ENCODE peak calls at places on chromosomes 5 and 9, in six cellular contexts. H, J, C, L, B and P are unnamed samples.
A peak's percentile ranks its signal among the peaks of the same experiment; 100 is the strongest.

GRCh38 chr5:61322738-61323429 is 9.2 kb upstream of the ZSWIM6 start:
- DNase-seq in H (no peak), L (no peak), C (no peak), B (no peak), J (peak; percentile 54), P (no peak)

GRCh38 chr5:36944607-36945225 is 68.1 kb downstream of the NIPBL start:
- DNase-seq in L (peak; percentile 58), H (no peak), C (no peak), B (no peak), J (no peak), P (peak; percentile 69)

GRCh38 chr9:112051812-112052211 is 123.3 kb downstream of the SUSD1 start:
- DNase-seq in L (no peak), J (no peak), C (no peak), H (no peak), B (no peak), P (no peak)

GRCh38 chr9:14831661-14832060 is 78.6 kb downstream of the FREM1 start:
- DNase-seq in L (no peak), H (no peak), B (no peak), C (no peak), J (no peak), P (no peak)

GRCh38 chr5:12322042-12322441 is 417.8 kb upstream of the CTNND2 start:
- DNase-seq in L (no peak), C (no peak), J (no peak), B (no peak), H (no peak), P (no peak)

GRCh38 chr9:34121996-34122395 is 4.5 kb downstream of the DCAF12 start:
- DNase-seq in C (no peak), J (no peak), L (no peak), B (no peak), H (no peak), P (no peak)

GRCh38 chr5:27125856-27126255 is 87.5 kb upstream of the CDH9 start:
- DNase-seq in B (no peak), J (no peak), H (no peak), C (no peak), L (peak; percentile 3), P (no peak)

GRCh38 chr9:72139233-72139632 is 10.0 kb upstream of the GDA start:
- DNase-seq in C (no peak), J (no peak), B (no peak), L (no peak), H (no peak), P (no peak)

GRCh38 chr5:170475269-170476000 is 28.4 kb upstream of the KCNIP1 start:
- DNase-seq in J (no peak), L (no peak), B (no peak), C (no peak), H (no peak), P (no peak)

GRCh38 chr5:115586525-115587146 is 15.6 kb downstream of the TICAM2 start:
- DNase-seq in L (peak; percentile 29), J (no peak), B (no peak), C (no peak), H (no peak), P (peak; percentile 55)

GRCh38 chr5:125209650-125210049 is 463.2 kb upstream of the ZNF608 start:
- DNase-seq in J (peak; percentile 62), C (no peak), B (peak; percentile 82), L (no peak), H (no peak), P (peak; percentile 73)

GRCh38 chr5:149473441-149473840 is 77.8 kb downstream of the CSNK1A1 start:
- DNase-seq in J (no peak), C (no peak), L (no peak), H (no peak), B (peak; percentile 38), P (no peak)

GRCh38 chr9:109278848-109279247 is 42.0 kb downstream of the EPB41L4B start:
- DNase-seq in L (no peak), H (no peak), C (no peak), B (no peak), J (no peak), P (no peak)

GRCh38 chr5:62596096-62596495 is 17.5 kb downstream of the LRRC70 start:
- DNase-seq in L (no peak), B (no peak), H (no peak), C (no peak), J (no peak), P (peak; percentile 7)

GRCh38 chr9:124792976-124793594 is 16.2 kb downstream of the OLFML2A start:
- DNase-seq in C (no peak), B (peak; percentile 76), L (no peak), H (no peak), J (no peak), P (peak; percentile 80)

GRCh38 chr5:87120518-87121314 is 147.0 kb upstream of the RASA1 start:
- DNase-seq in J (no peak), B (no peak), C (no peak), H (no peak), L (no peak), P (peak; percentile 81)

GRCh38 chr5:51345106-51345505 is 38.1 kb upstream of the ISL1 start:
- DNase-seq in C (no peak), H (no peak), J (no peak), B (no peak), L (no peak), P (no peak)

GRCh38 chr9:82490019-82490499 is 501.5 kb downstream of the SPATA31D1 start:
- DNase-seq in J (no peak), C (no peak), L (no peak), B (no peak), H (no peak), P (peak; percentile 66)

GRCh38 chr5:138623053-138623452 is 47.9 kb upstream of the HSPA9 start:
- DNase-seq in L (no peak), H (no peak), B (no peak), J (no peak), C (no peak), P (no peak)

GRCh38 chr9:68704804-68705635 is at the start of gene PIP5K1B:
- DNase-seq in H (no peak), J (peak; percentile 66), B (peak; percentile 83), C (no peak), L (peak; percentile 87), P (peak; percentile 84)

GRCh38 chr5:2523180-2523579 is 228.3 kb downstream of the IRX2 start:
- DNase-seq in J (no peak), H (no peak), C (no peak), L (no peak), B (peak; percentile 15), P (no peak)

GRCh38 chr5:89313804-89314588 is 431.0 kb upstream of the MEF2C start:
- DNase-seq in H (no peak), J (no peak), C (no peak), B (no peak), L (peak; percentile 62), P (peak; percentile 51)

GRCh38 chr9:116151966-116152381 is 1.6 kb upstream of the PAPPA start:
- DNase-seq in J (no peak), L (no peak), C (no peak), H (no peak), B (no peak), P (peak; percentile 42)

GRCh38 chr9:31188496-31188895 is 1195.9 kb upstream of the ACO1 start:
- DNase-seq in B (no peak), H (no peak), J (no peak), C (no peak), L (no peak), P (no peak)

DNA sequence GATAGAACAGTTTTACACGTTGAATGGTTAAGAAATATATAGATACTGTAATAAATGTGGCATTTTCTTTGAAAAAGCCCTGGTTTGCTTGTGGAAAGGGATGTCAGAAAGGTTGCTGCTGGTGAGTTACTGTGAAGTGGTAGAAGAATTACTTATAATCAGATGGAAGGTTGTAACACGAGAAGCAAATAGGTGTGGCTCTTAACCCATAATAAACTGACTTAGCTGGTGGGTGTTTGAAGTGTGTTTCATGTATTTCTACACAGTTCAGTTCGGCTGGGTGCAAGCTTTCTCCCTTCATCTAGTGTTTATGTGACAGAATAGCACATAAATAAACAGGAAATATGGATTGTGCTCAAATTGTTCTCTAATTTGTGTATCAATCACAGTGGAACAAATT is 5.5 kb downstream of the CNOT6 start:
- DNase-seq in C (no peak), J (no peak), B (no peak), H (no peak), L (no peak), P (no peak)
- H3K36me3 ChIP-seq in C (no peaks in the 10 kb centered on the region), J (no peaks in the 10 kb centered on the region), B (no peaks in the 10 kb centered on the region), H (no peaks in the 10 kb centered on the region), L (no peaks in the 10 kb centered on the region), P (peaks cover 36% of the 10 kb centered on the region)

GRCh38 chr5:108124591-108124990 is 257.3 kb downstream of the FBXL17 start:
- DNase-seq in B (no peak), C (no peak), H (no peak), J (no peak), L (no peak), P (no peak)
- H3K4me1 ChIP-seq in B (no peaks in the 10 kb centered on the region), C (no peaks in the 10 kb centered on the region), H (no peaks in the 10 kb centered on the region), J (no peaks in the 10 kb centered on the region), L (no peaks in the 10 kb centered on the region), P (no peaks in the 10 kb centered on the region)

DNA sequence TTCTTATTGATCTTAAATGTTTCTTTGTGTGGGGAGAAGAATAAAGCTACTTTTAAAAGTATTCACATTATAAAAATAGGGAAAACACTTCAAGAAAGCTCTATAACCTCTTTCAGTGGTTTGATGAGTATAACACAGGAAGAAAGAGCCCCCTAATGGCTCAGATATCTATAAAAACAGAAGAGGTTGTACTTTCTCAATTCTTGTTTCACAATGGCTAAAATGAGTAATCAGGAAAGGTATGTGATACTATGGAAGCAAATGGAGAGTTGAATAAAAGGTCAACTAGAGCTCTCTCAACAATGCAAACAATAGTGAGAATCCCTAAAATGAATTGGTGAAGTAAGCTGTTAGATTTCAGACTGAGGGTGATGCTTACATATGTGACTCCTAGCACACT is 584.6 kb upstream of the CDH18 start:
- DNase-seq in J (no peak), C (no peak), L (no peak), H (no peak), B (no peak), P (no peak)
- H3K4me3 ChIP-seq in J (no peak overlapping the region), C (no peak overlapping the region), L (no peak overlapping the region), H (no peak overlapping the region), B (no peak overlapping the region), P (no peak overlapping the region)

GRCh38 chr5:43149231-43149630 is 28.5 kb downstream of the ZNF131 start:
- DNase-seq in C (no peak), J (no peak), L (no peak), B (no peak), H (no peak), P (no peak)
- H3K36me3 ChIP-seq in C (peaks cover 4% of the 10 kb centered on the region), J (peaks cover 2% of the 10 kb centered on the region), L (no peaks in the 10 kb centered on the region), B (peaks cover 5% of the 10 kb centered on the region), H (peaks cover 5% of the 10 kb centered on the region), P (peaks cover 43% of the 10 kb centered on the region)

DNA sequence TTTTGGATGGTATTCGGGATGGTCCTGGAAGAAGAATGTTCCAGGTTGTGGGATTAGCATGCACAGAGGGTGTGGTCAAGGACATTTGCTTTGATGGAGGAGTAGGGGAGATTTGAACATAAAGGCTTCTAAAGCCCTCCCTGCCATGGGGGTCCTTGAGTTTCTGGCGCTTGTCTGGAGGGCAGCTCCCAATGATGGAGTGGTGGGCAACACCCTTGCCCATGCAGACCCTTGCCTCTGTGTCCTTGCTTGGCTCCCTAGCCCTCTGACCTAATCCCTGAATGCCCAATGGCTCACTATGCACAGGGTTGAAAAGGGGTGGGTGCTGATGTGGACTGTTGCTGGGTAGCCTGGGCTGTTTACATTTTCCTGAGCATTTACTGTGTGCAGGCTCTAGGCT is 66.6 kb downstream of the RALGPS1 start:
- DNase-seq in H (no peak), C (no peak), L (no peak), J (no peak), B (no peak), P (no peak)
- H3K4me1 ChIP-seq in H (no peaks in the 10 kb centered on the region), C (peaks cover 27% of the 10 kb centered on the region), L (no peaks in the 10 kb centered on the region), J (no peaks in the 10 kb centered on the region), B (peaks cover 15% of the 10 kb centered on the region), P (peaks cover 18% of the 10 kb centered on the region)